ENCODE peak calls at places on chromosomes 5 and 9, in six cellular contexts. One of them, this sample, is unnamed.

GRCh38 chr5:2255915-2256645 is 373.4 kb upstream of the IRX4 start:
- DNase-seq in kidney epithelial cell: no peak
- DNase-seq in lower leg skin: no peak
- DNase-seq in cardiac fibroblast: no peak
- DNase-seq in CD8-positive, alpha-beta T cell: no peak
- DNase-seq in adrenal gland: no peak
- DNase-seq in this sample: no peak

GRCh38 chr5:73139485-73139884 is 19.1 kb downstream of the TMEM171 start:
- DNase-seq in kidney epithelial cell: no peak
- DNase-seq in lower leg skin: no peak
- DNase-seq in cardiac fibroblast: no peak
- DNase-seq in CD8-positive, alpha-beta T cell: no peak
- DNase-seq in adrenal gland: no peak
- DNase-seq in this sample: no peak

GRCh38 chr9:136059321-136059791 is 35.7 kb downstream of the NACC2 start:
- DNase-seq in kidney epithelial cell: no peak
- DNase-seq in lower leg skin: peak
- DNase-seq in cardiac fibroblast: no peak
- DNase-seq in CD8-positive, alpha-beta T cell: no peak
- DNase-seq in adrenal gland: peak
- DNase-seq in this sample: no peak

GRCh38 chr9:137407590-137408300 is 15.2 kb downstream of the EXD3 start:
- DNase-seq in kidney epithelial cell: no peak
- DNase-seq in lower leg skin: no peak
- DNase-seq in cardiac fibroblast: peak
- DNase-seq in CD8-positive, alpha-beta T cell: no peak
- DNase-seq in adrenal gland: peak
- DNase-seq in this sample: no peak

GRCh38 chr5:179287631-179288030 is 57.6 kb downstream of the ADAMTS2 start:
- DNase-seq in kidney epithelial cell: no peak
- DNase-seq in lower leg skin: peak
- DNase-seq in cardiac fibroblast: no peak
- DNase-seq in CD8-positive, alpha-beta T cell: no peak
- DNase-seq in adrenal gland: no peak
- DNase-seq in this sample: no peak

GRCh38 chr9:34158362-34158869 is 20.4 kb upstream of the UBAP1 start:
- DNase-seq in kidney epithelial cell: peak
- DNase-seq in lower leg skin: no peak
- DNase-seq in cardiac fibroblast: peak
- DNase-seq in CD8-positive, alpha-beta T cell: no peak
- DNase-seq in adrenal gland: no peak
- DNase-seq in this sample: peak

GRCh38 chr5:148343603-148344230 is 8.4 kb downstream of the SPINK9 start:
- DNase-seq in kidney epithelial cell: no peak
- DNase-seq in lower leg skin: no peak
- DNase-seq in cardiac fibroblast: no peak
- DNase-seq in CD8-positive, alpha-beta T cell: no peak
- DNase-seq in adrenal gland: no peak
- DNase-seq in this sample: no peak

GRCh38 chr5:939368-939767 is 46.7 kb downstream of the TRIP13 start:
- DNase-seq in kidney epithelial cell: no peak
- DNase-seq in lower leg skin: no peak
- DNase-seq in cardiac fibroblast: no peak
- DNase-seq in CD8-positive, alpha-beta T cell: no peak
- DNase-seq in adrenal gland: no peak
- DNase-seq in this sample: no peak

GRCh38 chr5:141172381-141173204 is at the start of gene PCDHB7:
- DNase-seq in kidney epithelial cell: no peak
- DNase-seq in lower leg skin: no peak
- DNase-seq in cardiac fibroblast: peak
- DNase-seq in CD8-positive, alpha-beta T cell: peak
- DNase-seq in adrenal gland: no peak
- DNase-seq in this sample: peak
- TF ChIP-seq CTCF in kidney epithelial cell: peak
- TF ChIP-seq CTCF in lower leg skin: no peak
- TF ChIP-seq CTCF in cardiac fibroblast: peak
- TF ChIP-seq CTCF in CD8-positive, alpha-beta T cell: peak
- TF ChIP-seq CTCF in adrenal gland: peak
- TF ChIP-seq CTCF in this sample: peak

GRCh38 chr9:4827224-4827623 is 34.5 kb downstream of the RCL1 start:
- DNase-seq in kidney epithelial cell: no peak
- DNase-seq in lower leg skin: no peak
- DNase-seq in cardiac fibroblast: no peak
- DNase-seq in CD8-positive, alpha-beta T cell: no peak
- DNase-seq in adrenal gland: no peak
- DNase-seq in this sample: no peak
- H3K4me3 ChIP-seq in kidney epithelial cell: no peak
- H3K4me3 ChIP-seq in lower leg skin: no peak
- H3K4me3 ChIP-seq in cardiac fibroblast: no peak
- H3K4me3 ChIP-seq in CD8-positive, alpha-beta T cell: no peak
- H3K4me3 ChIP-seq in adrenal gland: no peak
- H3K4me3 ChIP-seq in this sample: no peak

GRCh38 chr9:114592356-114592755 is 4.8 kb downstream of the ATP6V1G1 start:
- DNase-seq in kidney epithelial cell: no peak
- DNase-seq in lower leg skin: peak
- DNase-seq in cardiac fibroblast: peak
- DNase-seq in CD8-positive, alpha-beta T cell: peak
- DNase-seq in adrenal gland: no peak
- DNase-seq in this sample: peak
- TF ChIP-seq CTCF in kidney epithelial cell: peak
- TF ChIP-seq CTCF in lower leg skin: no peak
- TF ChIP-seq CTCF in cardiac fibroblast: peak
- TF ChIP-seq CTCF in CD8-positive, alpha-beta T cell: peak
- TF ChIP-seq CTCF in adrenal gland: peak
- TF ChIP-seq CTCF in this sample: peak

GRCh38 chr9:87501806-87502205 is 4.1 kb downstream of the DAPK1 start:
- DNase-seq in kidney epithelial cell: no peak
- DNase-seq in lower leg skin: no peak
- DNase-seq in cardiac fibroblast: no peak
- DNase-seq in CD8-positive, alpha-beta T cell: no peak
- DNase-seq in adrenal gland: no peak
- DNase-seq in this sample: no peak

GRCh38 chr9:87499455-87500015 is 1.9 kb downstream of the DAPK1 start:
- DNase-seq in kidney epithelial cell: no peak
- DNase-seq in lower leg skin: no peak
- DNase-seq in cardiac fibroblast: no peak
- DNase-seq in CD8-positive, alpha-beta T cell: no peak
- DNase-seq in adrenal gland: no peak
- DNase-seq in this sample: no peak

GRCh38 chr9:87498816-87499454 is 1.3 kb downstream of the DAPK1 start:
- DNase-seq in kidney epithelial cell: no peak
- DNase-seq in lower leg skin: no peak
- DNase-seq in cardiac fibroblast: no peak
- DNase-seq in CD8-positive, alpha-beta T cell: no peak
- DNase-seq in adrenal gland: no peak
- DNase-seq in this sample: no peak

GRCh38 chr9:87500894-87501656 is 3.4 kb downstream of the DAPK1 start:
- DNase-seq in kidney epithelial cell: no peak
- DNase-seq in lower leg skin: no peak
- DNase-seq in cardiac fibroblast: no peak
- DNase-seq in CD8-positive, alpha-beta T cell: no peak
- DNase-seq in adrenal gland: no peak
- DNase-seq in this sample: no peak

GRCh38 chr9:87500491-87500890 is 2.8 kb downstream of the DAPK1 start:
- DNase-seq in kidney epithelial cell: no peak
- DNase-seq in lower leg skin: no peak
- DNase-seq in cardiac fibroblast: no peak
- DNase-seq in CD8-positive, alpha-beta T cell: no peak
- DNase-seq in adrenal gland: no peak
- DNase-seq in this sample: no peak
- H3K4me3 ChIP-seq in kidney epithelial cell: no peak
- H3K4me3 ChIP-seq in lower leg skin: no peak
- H3K4me3 ChIP-seq in cardiac fibroblast: no peak
- H3K4me3 ChIP-seq in CD8-positive, alpha-beta T cell: no peak
- H3K4me3 ChIP-seq in adrenal gland: no peak
- H3K4me3 ChIP-seq in this sample: no peak

GRCh38 chr9:18320046-18320445 is 153.9 kb upstream of the ADAMTSL1 start:
- DNase-seq in kidney epithelial cell: no peak
- DNase-seq in lower leg skin: no peak
- DNase-seq in cardiac fibroblast: peak
- DNase-seq in CD8-positive, alpha-beta T cell: no peak
- DNase-seq in adrenal gland: no peak
- DNase-seq in this sample: no peak
- TF ChIP-seq CTCF in kidney epithelial cell: no peak
- TF ChIP-seq CTCF in lower leg skin: no peak
- TF ChIP-seq CTCF in cardiac fibroblast: peak
- TF ChIP-seq CTCF in CD8-positive, alpha-beta T cell: no peak
- TF ChIP-seq CTCF in adrenal gland: no peak
- TF ChIP-seq CTCF in this sample: peak

GRCh38 chr5:53560028-53560427 is 411 bp upstream of the NDUFS4 start:
- DNase-seq in kidney epithelial cell: no peak
- DNase-seq in lower leg skin: no peak
- DNase-seq in cardiac fibroblast: no peak
- DNase-seq in CD8-positive, alpha-beta T cell: no peak
- DNase-seq in adrenal gland: no peak
- DNase-seq in this sample: no peak
- H3K4me3 ChIP-seq in kidney epithelial cell: peak
- H3K4me3 ChIP-seq in lower leg skin: peak
- H3K4me3 ChIP-seq in cardiac fibroblast: peak
- H3K4me3 ChIP-seq in CD8-positive, alpha-beta T cell: peak
- H3K4me3 ChIP-seq in adrenal gland: peak
- H3K4me3 ChIP-seq in this sample: peak

GRCh38 chr5:138082033-138082432 is 1.8 kb upstream of the WNT8A start:
- DNase-seq in kidney epithelial cell: no peak
- DNase-seq in lower leg skin: no peak
- DNase-seq in cardiac fibroblast: no peak
- DNase-seq in CD8-positive, alpha-beta T cell: no peak
- DNase-seq in adrenal gland: no peak
- DNase-seq in this sample: no peak
- TF ChIP-seq CTCF in kidney epithelial cell: no peak
- TF ChIP-seq CTCF in lower leg skin: no peak
- TF ChIP-seq CTCF in cardiac fibroblast: peak
- TF ChIP-seq CTCF in CD8-positive, alpha-beta T cell: no peak
- TF ChIP-seq CTCF in adrenal gland: no peak
- TF ChIP-seq CTCF in this sample: no peak

GRCh38 chr5:67183859-67184258 is 12.7 kb downstream of the CD180 start:
- DNase-seq in kidney epithelial cell: no peak
- DNase-seq in lower leg skin: no peak
- DNase-seq in cardiac fibroblast: no peak
- DNase-seq in CD8-positive, alpha-beta T cell: no peak
- DNase-seq in adrenal gland: no peak
- DNase-seq in this sample: no peak

GRCh38 chr5:67178085-67178484 is 18.5 kb downstream of the CD180 start:
- DNase-seq in kidney epithelial cell: no peak
- DNase-seq in lower leg skin: no peak
- DNase-seq in cardiac fibroblast: peak
- DNase-seq in CD8-positive, alpha-beta T cell: no peak
- DNase-seq in adrenal gland: no peak
- DNase-seq in this sample: no peak

GRCh38 chr5:67181648-67182218 is 14.9 kb downstream of the CD180 start:
- DNase-seq in kidney epithelial cell: no peak
- DNase-seq in lower leg skin: no peak
- DNase-seq in cardiac fibroblast: no peak
- DNase-seq in CD8-positive, alpha-beta T cell: no peak
- DNase-seq in adrenal gland: no peak
- DNase-seq in this sample: peak

GRCh38 chr5:67179695-67180302 is 16.8 kb downstream of the CD180 start:
- DNase-seq in kidney epithelial cell: no peak
- DNase-seq in lower leg skin: no peak
- DNase-seq in cardiac fibroblast: no peak
- DNase-seq in CD8-positive, alpha-beta T cell: no peak
- DNase-seq in adrenal gland: no peak
- DNase-seq in this sample: no peak

DNA sequence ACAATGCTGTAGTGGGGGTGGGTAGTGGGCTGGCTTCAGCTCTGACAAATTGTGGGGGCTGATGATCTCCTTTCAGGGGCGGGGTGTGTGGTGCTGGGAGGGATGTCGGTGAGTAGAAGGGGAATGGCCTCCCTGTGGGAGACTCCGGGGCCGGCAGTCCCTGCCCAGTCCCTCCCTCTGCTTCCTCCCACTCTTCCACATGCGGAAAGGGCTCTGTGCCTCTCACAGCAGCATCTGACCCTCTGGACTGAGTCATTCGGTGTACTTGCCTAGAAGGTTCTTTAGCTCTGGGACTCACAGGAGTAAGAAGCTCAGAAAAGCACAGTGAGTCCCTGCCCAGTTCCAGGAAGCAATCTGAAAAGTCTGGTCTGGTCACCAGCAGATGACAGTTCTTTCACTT is 14.2 kb downstream of the CD180 start:
- DNase-seq in kidney epithelial cell: peak
- DNase-seq in lower leg skin: peak
- DNase-seq in cardiac fibroblast: peak
- DNase-seq in CD8-positive, alpha-beta T cell: no peak
- DNase-seq in adrenal gland: peak
- DNase-seq in this sample: peak
- H3K4me3 ChIP-seq in kidney epithelial cell: no peak
- H3K4me3 ChIP-seq in lower leg skin: no peak
- H3K4me3 ChIP-seq in cardiac fibroblast: no peak
- H3K4me3 ChIP-seq in CD8-positive, alpha-beta T cell: no peak
- H3K4me3 ChIP-seq in adrenal gland: no peak
- H3K4me3 ChIP-seq in this sample: no peak

DNA sequence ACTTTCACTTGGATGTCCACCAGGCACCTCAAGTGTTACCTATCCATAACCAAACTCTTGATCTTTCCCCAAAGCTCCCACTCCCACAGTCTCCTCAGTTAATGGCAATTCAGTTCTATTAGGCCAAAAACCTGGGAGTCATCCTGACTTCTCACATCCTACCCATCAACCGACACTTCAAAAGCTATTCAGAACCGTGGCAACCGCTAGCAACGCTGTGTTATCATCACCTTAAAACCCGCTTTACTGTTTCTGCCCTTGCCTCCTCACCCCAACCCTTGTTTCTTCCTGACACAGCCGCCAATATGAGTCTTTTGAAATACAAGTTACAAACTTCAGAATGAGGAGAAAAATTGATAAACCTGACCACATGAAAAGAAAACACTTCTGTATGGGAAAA is 46.5 kb downstream of the MAPKAP1 start:
- DNase-seq in kidney epithelial cell: no peak
- DNase-seq in lower leg skin: no peak
- DNase-seq in cardiac fibroblast: no peak
- DNase-seq in CD8-positive, alpha-beta T cell: no peak
- DNase-seq in adrenal gland: no peak
- DNase-seq in this sample: no peak
- TF ChIP-seq CTCF in kidney epithelial cell: no peak
- TF ChIP-seq CTCF in lower leg skin: no peak
- TF ChIP-seq CTCF in cardiac fibroblast: no peak
- TF ChIP-seq CTCF in CD8-positive, alpha-beta T cell: no peak
- TF ChIP-seq CTCF in adrenal gland: no peak
- TF ChIP-seq CTCF in this sample: no peak